ENCODE peak calls at places on chromosomes 7 and 10, in five cellular contexts. One of them, this sample, is unnamed.
A peak's percentile ranks its signal among the peaks of the same experiment; 100 is the strongest.

GRCh38 chr7:4861227-4861626 is 603 bp downstream of the PAPOLB start:
- DNase-seq in mesendoderm: no peak
- DNase-seq in mesenchymal stem cell: no peak
- DNase-seq in IMR-90: no peak
- DNase-seq in neuronal stem cell: no peak
- DNase-seq in this sample: no peak

GRCh38 chr7:116899308-116899707 is 36.9 kb downstream of the CAPZA2 start:
- DNase-seq in neuronal stem cell: no peak
- DNase-seq in mesendoderm: peak; percentile 4
- DNase-seq in mesenchymal stem cell: peak; percentile 64
- DNase-seq in IMR-90: no peak
- DNase-seq in this sample: no peak

GRCh38 chr7:150378115-150378852 is 846 bp upstream of the ZNF775 start:
- DNase-seq in mesenchymal stem cell: peak; percentile 83
- DNase-seq in IMR-90: peak; percentile 57
- DNase-seq in mesendoderm: peak; percentile 99
- DNase-seq in neuronal stem cell: peak; percentile 83
- DNase-seq in this sample: peak; percentile 96

GRCh38 chr10:12949248-12949647 is 52.3 kb downstream of the CCDC3 start:
- DNase-seq in IMR-90: no peak
- DNase-seq in mesenchymal stem cell: no peak
- DNase-seq in mesendoderm: peak; percentile 26
- DNase-seq in neuronal stem cell: no peak
- DNase-seq in this sample: no peak

GRCh38 chr10:18473424-18474110 is 177.8 kb downstream of the NSUN6 start:
- DNase-seq in neuronal stem cell: no peak
- DNase-seq in IMR-90: peak; percentile 89
- DNase-seq in mesenchymal stem cell: no peak
- DNase-seq in mesendoderm: no peak
- DNase-seq in this sample: no peak

GRCh38 chr7:139769066-139769465 is 8.7 kb downstream of the HIPK2 start:
- DNase-seq in neuronal stem cell: no peak
- DNase-seq in mesenchymal stem cell: peak; percentile 0
- DNase-seq in IMR-90: no peak
- DNase-seq in mesendoderm: no peak
- DNase-seq in this sample: no peak

GRCh38 chr7:12686234-12686893 is 1.1 kb upstream of the ARL4A start:
- DNase-seq in neuronal stem cell: peak; percentile 85
- DNase-seq in mesenchymal stem cell: peak; percentile 94
- DNase-seq in mesendoderm: peak; percentile 97
- DNase-seq in IMR-90: peak; percentile 77
- DNase-seq in this sample: peak; percentile 98

GRCh38 chr10:125989791-125990190 is 93.4 kb downstream of the FANK1 start:
- DNase-seq in IMR-90: no peak
- DNase-seq in neuronal stem cell: no peak
- DNase-seq in mesendoderm: no peak
- DNase-seq in mesenchymal stem cell: no peak
- DNase-seq in this sample: no peak

GRCh38 chr10:4353964-4354363 is 472.0 kb upstream of the AKR1E2 start:
- DNase-seq in neuronal stem cell: no peak
- DNase-seq in IMR-90: peak; percentile 72
- DNase-seq in mesendoderm: peak; percentile 3
- DNase-seq in mesenchymal stem cell: peak; percentile 34
- DNase-seq in this sample: no peak

GRCh38 chr7:23062452-23062851 is 43.1 kb upstream of the KLHL7 start:
- DNase-seq in mesenchymal stem cell: no peak
- DNase-seq in IMR-90: peak; percentile 80
- DNase-seq in mesendoderm: no peak
- DNase-seq in neuronal stem cell: no peak
- DNase-seq in this sample: no peak

GRCh38 chr10:133150226-133150625 is 9.8 kb upstream of the KNDC1 start:
- DNase-seq in mesendoderm: no peak
- DNase-seq in IMR-90: no peak
- DNase-seq in neuronal stem cell: no peak
- DNase-seq in mesenchymal stem cell: no peak
- DNase-seq in this sample: no peak

GRCh38 chr7:34058791-34059550 is 153.6 kb downstream of the BMPER start:
- DNase-seq in mesendoderm: no peak
- DNase-seq in mesenchymal stem cell: no peak
- DNase-seq in IMR-90: no peak
- DNase-seq in neuronal stem cell: no peak
- DNase-seq in this sample: no peak

GRCh38 chr10:117461766-117462423 is 80.7 kb upstream of the EMX2 start:
- DNase-seq in neuronal stem cell: no peak
- DNase-seq in mesenchymal stem cell: peak; percentile 92
- DNase-seq in IMR-90: peak; percentile 37
- DNase-seq in mesendoderm: peak; percentile 72
- DNase-seq in this sample: no peak

GRCh38 chr10:121165276-121165675 is 314.1 kb downstream of the WDR11 start:
- DNase-seq in neuronal stem cell: no peak
- DNase-seq in mesendoderm: peak; percentile 49
- DNase-seq in mesenchymal stem cell: peak; percentile 4
- DNase-seq in IMR-90: no peak
- DNase-seq in this sample: no peak

GRCh38 chr7:152145853-152146466 is 120.5 kb downstream of the GALNT11 start:
- DNase-seq in mesenchymal stem cell: peak; percentile 41
- DNase-seq in mesendoderm: peak; percentile 60
- DNase-seq in neuronal stem cell: peak; percentile 27
- DNase-seq in IMR-90: peak; percentile 71
- DNase-seq in this sample: no peak

GRCh38 chr7:1234794-1235500 is 2.3 kb downstream of the UNCX start:
- DNase-seq in neuronal stem cell: no peak
- DNase-seq in mesendoderm: peak; percentile 65
- DNase-seq in IMR-90: no peak
- DNase-seq in mesenchymal stem cell: no peak
- DNase-seq in this sample: peak; percentile 77

GRCh38 chr10:43981232-43981631 is 332.6 kb upstream of the ZNF32 start:
- DNase-seq in mesendoderm: no peak
- DNase-seq in neuronal stem cell: no peak
- DNase-seq in mesenchymal stem cell: peak; percentile 73
- DNase-seq in IMR-90: peak; percentile 65
- DNase-seq in this sample: no peak

GRCh38 chr7:16571941-16572340 is 45.3 kb downstream of the LRRC72 start:
- DNase-seq in IMR-90: no peak
- DNase-seq in mesenchymal stem cell: no peak
- DNase-seq in mesendoderm: no peak
- DNase-seq in neuronal stem cell: no peak
- DNase-seq in this sample: no peak

GRCh38 chr7:128985660-128986059 is 47.9 kb downstream of the IRF5 start:
- DNase-seq in neuronal stem cell: no peak
- DNase-seq in IMR-90: no peak
- DNase-seq in mesenchymal stem cell: no peak
- DNase-seq in mesendoderm: peak; percentile 6
- DNase-seq in this sample: no peak

GRCh38 chr7:132666076-132666775 is 90.0 kb upstream of the PLXNA4 start:
- DNase-seq in mesendoderm: no peak
- DNase-seq in IMR-90: peak; percentile 5
- DNase-seq in neuronal stem cell: no peak
- DNase-seq in mesenchymal stem cell: peak; percentile 39
- DNase-seq in this sample: no peak

GRCh38 chr7:5296015-5296621 is 13.4 kb downstream of the SLC29A4 start:
- DNase-seq in IMR-90: no peak
- DNase-seq in mesendoderm: peak; percentile 46
- DNase-seq in neuronal stem cell: no peak
- DNase-seq in mesenchymal stem cell: no peak
- DNase-seq in this sample: no peak

GRCh38 chr7:139825666-139826290 is 3.3 kb upstream of the TBXAS1 start:
- DNase-seq in mesenchymal stem cell: peak; percentile 87
- DNase-seq in IMR-90: peak; percentile 81
- DNase-seq in mesendoderm: no peak
- DNase-seq in neuronal stem cell: no peak
- DNase-seq in this sample: no peak

GRCh38 chr10:24811906-24812305 is 88.2 kb upstream of the ARHGAP21 start:
- DNase-seq in IMR-90: no peak
- DNase-seq in mesenchymal stem cell: no peak
- DNase-seq in neuronal stem cell: no peak
- DNase-seq in mesendoderm: peak; percentile 16
- DNase-seq in this sample: no peak

GRCh38 chr10:124152781-124153600 is 59.6 kb upstream of the CHST15 start:
- DNase-seq in neuronal stem cell: no peak
- DNase-seq in mesendoderm: peak; percentile 93
- DNase-seq in mesenchymal stem cell: peak; percentile 92
- DNase-seq in IMR-90: peak; percentile 63
- DNase-seq in this sample: peak; percentile 66

GRCh38 chr7:141533149-141533949 is 17.9 kb upstream of the AGK start:
- DNase-seq in neuronal stem cell: peak; percentile 88
- DNase-seq in mesenchymal stem cell: peak; percentile 72
- DNase-seq in IMR-90: peak; percentile 74
- DNase-seq in mesendoderm: peak; percentile 79
- DNase-seq in this sample: peak; percentile 71

GRCh38 chr7:27636326-27637006 is 26.2 kb downstream of the HIBADH start:
- DNase-seq in mesenchymal stem cell: no peak
- DNase-seq in IMR-90: no peak
- DNase-seq in mesendoderm: peak; percentile 39
- DNase-seq in neuronal stem cell: no peak
- DNase-seq in this sample: no peak

GRCh38 chr7:42344168-42344755 is 107.3 kb upstream of the GLI3 start:
- DNase-seq in mesendoderm: no peak
- DNase-seq in neuronal stem cell: no peak
- DNase-seq in mesenchymal stem cell: no peak
- DNase-seq in IMR-90: no peak
- DNase-seq in this sample: no peak

GRCh38 chr7:42338231-42339222 is 101.5 kb upstream of the GLI3 start:
- DNase-seq in IMR-90: peak; percentile 33
- DNase-seq in mesendoderm: no peak
- DNase-seq in neuronal stem cell: no peak
- DNase-seq in mesenchymal stem cell: peak; percentile 58
- DNase-seq in this sample: no peak

GRCh38 chr7:42342381-42342780 is 105.4 kb upstream of the GLI3 start:
- DNase-seq in neuronal stem cell: no peak
- DNase-seq in mesenchymal stem cell: no peak
- DNase-seq in mesendoderm: no peak
- DNase-seq in IMR-90: no peak
- DNase-seq in this sample: no peak

GRCh38 chr7:42337225-42337905 is 100.4 kb upstream of the GLI3 start:
- DNase-seq in mesendoderm: peak; percentile 66
- DNase-seq in mesenchymal stem cell: no peak
- DNase-seq in IMR-90: no peak
- DNase-seq in neuronal stem cell: no peak
- DNase-seq in this sample: no peak

DNA sequence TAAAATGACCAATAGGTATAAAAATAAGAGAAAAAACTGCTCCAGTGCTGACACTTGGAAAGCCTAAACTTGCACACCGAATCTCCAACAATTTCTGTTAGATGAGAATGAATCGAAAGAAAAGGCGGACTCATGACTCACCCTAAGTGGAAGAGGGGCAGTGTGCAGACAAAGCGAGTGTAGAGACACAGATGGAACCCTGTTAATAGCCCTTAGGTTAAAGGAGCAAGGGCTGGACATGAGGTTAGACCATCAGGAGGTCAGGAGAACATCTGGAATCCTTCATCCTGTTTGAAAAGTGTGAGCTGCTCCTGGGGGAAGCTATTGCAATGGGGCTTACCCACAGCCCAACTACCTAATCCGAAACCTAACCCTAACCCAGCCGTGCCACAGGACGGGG is 103.5 kb upstream of the GLI3 start:
- DNase-seq in neuronal stem cell: no peak
- DNase-seq in mesendoderm: no peak
- DNase-seq in IMR-90: no peak
- DNase-seq in mesenchymal stem cell: peak; percentile 68
- DNase-seq in this sample: no peak
- H3K18ac ChIP-seq in neuronal stem cell: peak overlapping the region; percentile 66
- H3K18ac ChIP-seq in mesendoderm: no peak overlapping the region
- H3K18ac ChIP-seq in IMR-90: no peak overlapping the region
- H3K18ac ChIP-seq in mesenchymal stem cell: no peak overlapping the region
- H3K18ac ChIP-seq in this sample: no peak overlapping the region

DNA sequence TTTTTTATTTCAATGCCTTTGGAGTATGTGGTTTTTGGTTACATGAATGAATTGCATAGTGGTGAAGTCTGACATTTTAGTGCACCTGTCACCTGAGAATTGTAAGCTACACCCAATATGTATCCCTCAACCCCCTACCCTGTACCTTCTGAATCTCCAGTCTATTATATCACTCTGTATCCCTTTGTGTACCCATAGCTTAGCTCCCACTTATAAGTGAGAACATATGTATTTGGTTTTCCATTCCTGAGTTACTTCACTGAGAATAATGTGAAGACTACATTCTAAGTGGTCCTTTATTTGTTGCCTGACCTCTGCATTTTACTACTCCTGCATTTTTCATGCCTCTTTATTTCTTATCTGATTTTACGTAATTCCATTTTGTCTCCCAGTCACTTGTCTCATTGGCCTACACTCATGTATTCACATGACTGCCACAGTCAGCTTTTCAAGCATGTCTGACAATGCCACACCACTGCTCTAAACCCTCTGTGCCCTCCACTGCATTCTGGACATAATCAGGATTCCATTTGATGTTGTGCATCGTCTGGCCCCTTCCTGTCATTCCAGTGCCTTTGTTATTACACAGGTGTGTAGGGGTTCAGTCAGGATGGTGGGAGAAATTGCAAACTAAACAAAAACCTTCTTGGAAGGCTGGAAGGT is 1325.5 kb downstream of the XPNPEP1 start:
- DNase-seq in mesendoderm: peak; percentile 31
- DNase-seq in IMR-90: no peak
- DNase-seq in mesenchymal stem cell: no peak
- DNase-seq in neuronal stem cell: no peak
- DNase-seq in this sample: peak; percentile 28
- H2AK5ac ChIP-seq in mesendoderm: no peak overlapping the region
- H2AK5ac ChIP-seq in IMR-90: no peak overlapping the region
- H2AK5ac ChIP-seq in mesenchymal stem cell: no peak overlapping the region
- H2AK5ac ChIP-seq in neuronal stem cell: no peak overlapping the region
- H2AK5ac ChIP-seq in this sample: no peak overlapping the region

GRCh38 chr7:66556177-66556548 is 72.5 kb upstream of the KCTD7 start:
- DNase-seq in mesenchymal stem cell: no peak
- DNase-seq in mesendoderm: no peak
- DNase-seq in IMR-90: no peak
- DNase-seq in neuronal stem cell: no peak
- DNase-seq in this sample: no peak
- H3K18ac ChIP-seq in mesenchymal stem cell: no peak overlapping the region
- H3K18ac ChIP-seq in mesendoderm: no peak overlapping the region
- H3K18ac ChIP-seq in IMR-90: no peak overlapping the region
- H3K18ac ChIP-seq in neuronal stem cell: no peak overlapping the region
- H3K18ac ChIP-seq in this sample: no peak overlapping the region

GRCh38 chr7:2555121-2556052 is at the start of gene BRAT1:
- DNase-seq in neuronal stem cell: peak; percentile 96
- DNase-seq in IMR-90: peak; percentile 90
- DNase-seq in mesenchymal stem cell: peak; percentile 95
- DNase-seq in mesendoderm: peak; percentile 99
- DNase-seq in this sample: peak; percentile 98
- H2AK5ac ChIP-seq in neuronal stem cell: peak within 1 kb of the TSS; percentile 86
- H2AK5ac ChIP-seq in IMR-90: peak within 1 kb of the TSS; percentile 82
- H2AK5ac ChIP-seq in mesenchymal stem cell: no peak within 1 kb of the TSS
- H2AK5ac ChIP-seq in mesendoderm: no peak within 1 kb of the TSS
- H2AK5ac ChIP-seq in this sample: no peak within 1 kb of the TSS

GRCh38 chr10:79130846-79131245 is 62.1 kb downstream of the ZMIZ1 start:
- DNase-seq in mesenchymal stem cell: peak; percentile 30
- DNase-seq in neuronal stem cell: no peak
- DNase-seq in mesendoderm: peak; percentile 89
- DNase-seq in IMR-90: no peak
- DNase-seq in this sample: peak; percentile 59

GRCh38 chr10:79128923-79129305 is 60.1 kb downstream of the ZMIZ1 start:
- DNase-seq in IMR-90: no peak
- DNase-seq in mesendoderm: no peak
- DNase-seq in mesenchymal stem cell: no peak
- DNase-seq in neuronal stem cell: no peak
- DNase-seq in this sample: no peak

GRCh38 chr10:79128241-79128922 is 59.6 kb downstream of the ZMIZ1 start:
- DNase-seq in neuronal stem cell: no peak
- DNase-seq in IMR-90: no peak
- DNase-seq in mesendoderm: no peak
- DNase-seq in mesenchymal stem cell: no peak
- DNase-seq in this sample: no peak

GRCh38 chr10:79130255-79130654 is 61.5 kb downstream of the ZMIZ1 start:
- DNase-seq in neuronal stem cell: no peak
- DNase-seq in mesendoderm: no peak
- DNase-seq in mesenchymal stem cell: no peak
- DNase-seq in IMR-90: no peak
- DNase-seq in this sample: no peak

GRCh38 chr10:79129361-79129997 is 60.7 kb downstream of the ZMIZ1 start:
- DNase-seq in neuronal stem cell: peak; percentile 72
- DNase-seq in mesenchymal stem cell: peak; percentile 81
- DNase-seq in mesendoderm: peak; percentile 97
- DNase-seq in IMR-90: peak; percentile 68
- DNase-seq in this sample: peak; percentile 93
- H3K18ac ChIP-seq in neuronal stem cell: peak overlapping the region; percentile 94
- H3K18ac ChIP-seq in mesenchymal stem cell: peak overlapping the region; percentile 55
- H3K18ac ChIP-seq in mesendoderm: peak overlapping the region; percentile 75
- H3K18ac ChIP-seq in IMR-90: peak overlapping the region; percentile 2
- H3K18ac ChIP-seq in this sample: no peak overlapping the region